ENCODE peak calls at places on chromosomes 16 and 17, in ten cellular contexts. B, Z, R, C, K, J, Q, T, F and Y are unnamed samples. For H3K36me3, the result is how much of the 10 kb centered on the place peaks cover.

GRCh38 chr17:18356624-18357023 is 6.7 kb downstream of the SHMT1 start:
- DNase-seq in B (peak), Z (no peak), R (no peak), C (peak), K (peak), J (no peak), Q (no peak), T (no peak), F (no peak), Y (no peak)

GRCh38 chr16:83990492-83990891 is 22.4 kb downstream of the NECAB2 start:
- DNase-seq in B (no peak), Z (no peak), R (no peak), C (no peak), K (no peak), J (no peak), Q (no peak), T (no peak), F (no peak), Y (no peak)

GRCh38 chr16:2866422-2866821 is 8.5 kb upstream of the PRSS22 start:
- DNase-seq in B (no peak), Z (no peak), R (no peak), C (no peak), K (no peak), J (no peak), Q (no peak), T (no peak), F (peak), Y (no peak)

GRCh38 chr16:53031323-53031942 is 21.3 kb downstream of the CHD9NB start:
- DNase-seq in B (no peak), Z (no peak), R (no peak), C (no peak), K (no peak), J (no peak), Q (no peak), T (no peak), F (no peak), Y (no peak)

GRCh38 chr16:65771707-65772106 is 594.8 kb upstream of the CDH5 start:
- DNase-seq in B (no peak), Z (no peak), R (no peak), C (no peak), K (no peak), J (no peak), Q (no peak), T (no peak), F (no peak), Y (no peak)

GRCh38 chr16:84048306-84048705 is 5.7 kb upstream of the SLC38A8 start:
- DNase-seq in B (no peak), Z (no peak), R (no peak), C (no peak), K (no peak), J (no peak), Q (peak), T (no peak), F (no peak), Y (peak)

GRCh38 chr17:57394375-57394774 is 138.1 kb downstream of the MSI2 start:
- DNase-seq in B (no peak), Z (no peak), R (no peak), C (no peak), K (no peak), J (no peak), Q (no peak), T (no peak), F (no peak), Y (no peak)

GRCh38 chr17:77718669-77718961 is 239.9 kb upstream of the TNRC6C start:
- DNase-seq in B (no peak), Z (no peak), R (no peak), C (no peak), K (no peak), J (no peak), Q (no peak), T (no peak), F (no peak), Y (no peak)

GRCh38 chr17:44400226-44400847 is 10.9 kb upstream of the ITGA2B start:
- DNase-seq in B (peak), Z (no peak), R (no peak), C (peak), K (no peak), J (no peak), Q (peak), T (peak), F (no peak), Y (no peak)

GRCh38 chr17:30981531-30982519 is 11.0 kb downstream of the RNF135 start:
- DNase-seq in B (no peak), Z (no peak), R (no peak), C (no peak), K (no peak), J (no peak), Q (no peak), T (no peak), F (no peak), Y (no peak)

GRCh38 chr16:16817203-16817602 is 438.3 kb downstream of the NPIPA7 start:
- DNase-seq in B (no peak), Z (no peak), R (no peak), C (no peak), K (no peak), J (no peak), Q (no peak), T (no peak), F (no peak), Y (no peak)

GRCh38 chr17:18208092-18208491 is 17.3 kb upstream of the LLGL1 start:
- DNase-seq in B (no peak), Z (no peak), R (no peak), C (no peak), K (no peak), J (no peak), Q (no peak), T (no peak), F (no peak), Y (no peak)

GRCh38 chr16:8204769-8205168 is 385.5 kb downstream of the TMEM114 start:
- DNase-seq in B (no peak), Z (no peak), R (no peak), C (no peak), K (no peak), J (no peak), Q (no peak), T (no peak), F (no peak), Y (no peak)

GRCh38 chr16:75288596-75289120 is 37.2 kb upstream of the BCAR1 start:
- DNase-seq in B (no peak), Z (peak), R (no peak), C (no peak), K (no peak), J (no peak), Q (no peak), T (no peak), F (no peak), Y (no peak)

GRCh38 chr17:50461550-50462132 is 7.0 kb downstream of the CHAD start:
- DNase-seq in B (no peak), Z (no peak), R (no peak), C (no peak), K (no peak), J (no peak), Q (no peak), T (no peak), F (no peak), Y (no peak)

GRCh38 chr17:58229881-58230280 is 8.5 kb upstream of the LPO start:
- DNase-seq in B (no peak), Z (no peak), R (no peak), C (no peak), K (no peak), J (no peak), Q (no peak), T (no peak), F (no peak), Y (no peak)

GRCh38 chr16:83965444-83966152 is 2.4 kb upstream of the NECAB2 start:
- DNase-seq in B (no peak), Z (no peak), R (no peak), C (no peak), K (no peak), J (no peak), Q (no peak), T (no peak), F (no peak), Y (no peak)

GRCh38 chr17:65027305-65027704 is 29.2 kb downstream of the GNA13 start:
- DNase-seq in B (peak), Z (peak), R (peak), C (peak), K (no peak), J (no peak), Q (peak), T (peak), F (no peak), Y (no peak)

GRCh38 chr17:6393368-6393952 is 41.5 kb downstream of the AIPL1 start:
- DNase-seq in B (no peak), Z (no peak), R (no peak), C (no peak), K (no peak), J (no peak), Q (peak), T (no peak), F (peak), Y (no peak)

GRCh38 chr16:719815-720506 is 985 bp upstream of the ANTKMT start:
- DNase-seq in B (no peak), Z (no peak), R (no peak), C (peak), K (no peak), J (no peak), Q (no peak), T (no peak), F (no peak), Y (no peak)

GRCh38 chr16:31664683-31665482 is 137.2 kb downstream of the AHSP start:
- DNase-seq in B (peak), Z (no peak), R (no peak), C (peak), K (no peak), J (no peak), Q (no peak), T (peak), F (no peak), Y (no peak)

GRCh38 chr17:72421128-72422092 is 300.6 kb downstream of the SOX9 start:
- DNase-seq in B (peak), Z (no peak), R (no peak), C (peak), K (no peak), J (no peak), Q (no peak), T (peak), F (no peak), Y (peak)

GRCh38 chr17:16439867-16440351 is 24.5 kb downstream of the TRPV2 start:
- DNase-seq in B (no peak), Z (peak), R (no peak), C (peak), K (no peak), J (no peak), Q (no peak), T (no peak), F (no peak), Y (no peak)

GRCh38 chr17:41421116-41421515 is 3.3 kb downstream of the KRT37 start:
- DNase-seq in B (peak), Z (no peak), R (no peak), C (peak), K (no peak), J (no peak), Q (no peak), T (no peak), F (no peak), Y (peak)

GRCh38 chr17:63685021-63685420 is 14.9 kb downstream of the LIMD2 start:
- DNase-seq in B (no peak), Z (no peak), R (no peak), C (peak), K (no peak), J (no peak), Q (no peak), T (no peak), F (no peak), Y (peak)

GRCh38 chr17:63688396-63689020 is 11.4 kb downstream of the LIMD2 start:
- DNase-seq in B (no peak), Z (no peak), R (no peak), C (no peak), K (no peak), J (no peak), Q (no peak), T (no peak), F (no peak), Y (no peak)

GRCh38 chr17:63682981-63683380 is 16.9 kb downstream of the LIMD2 start:
- DNase-seq in B (no peak), Z (no peak), R (no peak), C (no peak), K (no peak), J (no peak), Q (no peak), T (no peak), F (no peak), Y (no peak)

GRCh38 chr17:63685578-63685977 is 14.3 kb downstream of the LIMD2 start:
- DNase-seq in B (no peak), Z (no peak), R (no peak), C (no peak), K (no peak), J (no peak), Q (no peak), T (no peak), F (no peak), Y (no peak)

DNA sequence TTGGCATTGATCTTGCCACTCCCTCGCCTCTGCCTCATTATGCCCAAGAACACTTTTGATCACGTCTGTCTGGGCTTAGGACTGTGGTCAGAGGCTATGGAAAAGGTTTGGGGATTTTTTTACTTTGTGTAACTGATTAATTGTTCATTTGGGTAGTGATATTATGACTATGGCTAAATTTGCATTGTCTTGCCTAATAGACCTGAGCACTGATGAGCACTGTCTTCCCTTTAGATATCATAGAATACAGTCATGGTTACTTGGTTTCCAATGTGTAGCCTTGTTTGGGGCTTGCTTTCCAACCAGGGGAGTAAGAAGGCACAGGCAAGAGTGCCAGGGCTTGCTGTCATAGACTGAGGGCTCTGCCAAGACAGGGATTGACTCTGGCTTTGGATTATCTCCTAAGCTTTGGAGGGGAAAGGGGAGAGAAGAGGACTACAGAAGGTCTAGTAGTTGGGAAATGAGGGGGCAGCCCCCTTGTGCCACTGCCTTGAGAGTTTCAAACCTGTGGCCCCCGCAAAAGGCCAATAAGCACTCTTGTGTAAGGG is 13.7 kb downstream of the LIMD2 start:
- DNase-seq in B (no peak), Z (no peak), R (no peak), C (no peak), K (no peak), J (no peak), Q (no peak), T (no peak), F (no peak), Y (no peak)
- H3K36me3 ChIP-seq in B (under half), Z (half or more), R (half or more), C (under half), K (under half), J (under half), Q (under half), T (under half), F (half or more), Y (under half)

DNA sequence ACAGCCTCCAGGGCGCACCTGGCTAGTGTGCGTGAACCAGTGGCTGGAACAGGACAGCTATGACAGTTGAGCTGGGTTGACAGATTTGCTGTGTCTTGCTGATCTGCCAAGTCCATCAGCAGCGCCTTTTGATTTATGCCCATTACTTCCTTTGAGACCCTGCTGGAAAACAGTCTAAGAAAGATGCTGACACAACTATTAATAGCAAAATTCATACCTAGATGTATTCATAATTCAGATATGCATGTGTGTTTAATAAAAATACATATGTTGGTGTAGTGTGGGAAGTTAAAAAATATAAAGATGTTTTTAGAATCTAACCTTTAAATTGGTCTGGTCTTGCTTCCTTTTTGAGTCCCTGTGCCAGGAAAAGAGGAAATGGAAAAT is 40.2 kb upstream of the ENDOV start:
- DNase-seq in B (no peak), Z (no peak), R (no peak), C (no peak), K (no peak), J (no peak), Q (no peak), T (no peak), F (peak), Y (no peak)
- H3K36me3 ChIP-seq in B (half or more), Z (half or more), R (half or more), C (half or more), K (half or more), J (under half), Q (under half), T (half or more), F (half or more), Y (under half)

GRCh38 chr17:66740226-66740625 is 94.7 kb upstream of the CACNG5 start:
- DNase-seq in B (no peak), Z (no peak), R (no peak), C (no peak), K (no peak), J (no peak), Q (no peak), T (no peak), F (no peak), Y (no peak)

GRCh38 chr17:66734544-66734943 is 100.4 kb upstream of the CACNG5 start:
- DNase-seq in B (no peak), Z (no peak), R (no peak), C (no peak), K (no peak), J (no peak), Q (no peak), T (no peak), F (no peak), Y (no peak)

GRCh38 chr17:66737524-66737923 is 97.4 kb upstream of the CACNG5 start:
- DNase-seq in B (peak), Z (no peak), R (no peak), C (peak), K (peak), J (peak), Q (peak), T (peak), F (peak), Y (no peak)

GRCh38 chr17:66733759-66734158 is 101.2 kb upstream of the CACNG5 start:
- DNase-seq in B (no peak), Z (no peak), R (no peak), C (no peak), K (no peak), J (no peak), Q (no peak), T (no peak), F (no peak), Y (no peak)

GRCh38 chr17:66739553-66739952 is 95.4 kb upstream of the CACNG5 start:
- DNase-seq in B (no peak), Z (no peak), R (no peak), C (no peak), K (no peak), J (no peak), Q (no peak), T (no peak), F (peak), Y (no peak)
- H3K36me3 ChIP-seq in B (under half), Z (under half), R (under half), C (under half), K (under half), J (under half), Q (under half), T (under half), F (under half), Y (under half)

GRCh38 chr17:9811537-9811936 is 10.3 kb downstream of the GSG1L2 start:
- DNase-seq in B (no peak), Z (no peak), R (no peak), C (no peak), K (peak), J (no peak), Q (no peak), T (no peak), F (no peak), Y (no peak)

GRCh38 chr17:9806709-9807108 is 15.2 kb downstream of the GSG1L2 start:
- DNase-seq in B (no peak), Z (no peak), R (no peak), C (no peak), K (no peak), J (no peak), Q (no peak), T (no peak), F (no peak), Y (no peak)

GRCh38 chr17:9811086-9811485 is 10.8 kb downstream of the GSG1L2 start:
- DNase-seq in B (no peak), Z (no peak), R (no peak), C (no peak), K (no peak), J (no peak), Q (no peak), T (no peak), F (no peak), Y (no peak)

GRCh38 chr17:9810100-9810949 is 11.6 kb downstream of the GSG1L2 start:
- DNase-seq in B (no peak), Z (no peak), R (no peak), C (no peak), K (no peak), J (no peak), Q (no peak), T (no peak), F (no peak), Y (no peak)

DNA sequence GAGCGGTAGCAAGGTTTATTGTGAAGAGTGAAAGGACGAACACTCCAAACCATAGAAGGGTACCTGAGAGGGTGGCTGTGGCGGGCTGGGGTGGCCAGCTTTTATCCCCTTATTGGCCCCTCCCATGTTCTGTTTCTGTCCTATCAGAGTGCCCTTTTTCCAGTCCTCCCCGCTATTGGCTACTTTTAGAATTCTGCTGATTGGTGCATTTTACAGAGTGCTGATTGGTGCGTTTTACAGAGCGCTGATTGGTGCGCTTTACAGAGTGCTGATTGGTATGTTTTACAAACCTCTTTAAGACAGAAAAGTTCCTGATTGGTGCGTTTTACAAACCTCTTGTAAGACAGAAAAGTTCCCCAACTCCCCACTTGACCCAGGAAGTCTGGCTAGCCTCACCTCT is 12.5 kb downstream of the GSG1L2 start:
- DNase-seq in B (no peak), Z (no peak), R (no peak), C (no peak), K (no peak), J (no peak), Q (no peak), T (no peak), F (no peak), Y (no peak)
- H3K36me3 ChIP-seq in B (under half), Z (under half), R (under half), C (under half), K (under half), J (under half), Q (under half), T (under half), F (under half), Y (under half)

GRCh38 chr17:1604831-1605528 is 23.7 kb downstream of the SLC43A2 start:
- DNase-seq in B (no peak), Z (no peak), R (no peak), C (no peak), K (no peak), J (no peak), Q (peak), T (no peak), F (no peak), Y (no peak)
- H3K36me3 ChIP-seq in B (under half), Z (under half), R (under half), C (under half), K (under half), J (under half), Q (under half), T (under half), F (under half), Y (under half)

GRCh38 chr16:11708421-11708820 is 34.2 kb downstream of the TXNDC11 start:
- DNase-seq in B (peak), Z (no peak), R (no peak), C (peak), K (no peak), J (no peak), Q (no peak), T (peak), F (no peak), Y (no peak)

GRCh38 chr16:11706180-11706742 is 36.4 kb downstream of the TXNDC11 start:
- DNase-seq in B (peak), Z (no peak), R (no peak), C (peak), K (peak), J (no peak), Q (no peak), T (no peak), F (no peak), Y (no peak)

GRCh38 chr16:11705311-11705710 is 37.1 kb downstream of the SNN start:
- DNase-seq in B (no peak), Z (no peak), R (no peak), C (no peak), K (no peak), J (no peak), Q (no peak), T (no peak), F (no peak), Y (peak)

GRCh38 chr16:11711662-11712061 is 31.0 kb downstream of the TXNDC11 start:
- DNase-seq in B (no peak), Z (no peak), R (no peak), C (no peak), K (no peak), J (no peak), Q (no peak), T (no peak), F (no peak), Y (no peak)

GRCh38 chr16:11707679-11708197 is 34.9 kb downstream of the TXNDC11 start:
- DNase-seq in B (no peak), Z (no peak), R (no peak), C (no peak), K (no peak), J (no peak), Q (no peak), T (no peak), F (no peak), Y (no peak)
- H3K36me3 ChIP-seq in B (under half), Z (under half), R (under half), C (under half), K (under half), J (under half), Q (under half), T (under half), F (under half), Y (under half)